ENCODE peak calls at places on chromosomes 2 and 18, in eight cellular contexts. I is IMR-90, C is lower lobe of right lung, J is NT2/D1, L is right lobe of liver, U is body of pancreas, Z is neuronal stem cell, M is AG04450. D is an unnamed sample.

GRCh38 chr18:76979111-76979751 is 153.4 kb downstream of the MBP start:
- DNase-seq in I (no peak), C (no peak), J (no peak), L (no peak), U (no peak), Z (no peak), M (no peak), D (no peak)

GRCh38 chr2:120786559-120786960 is 50.9 kb downstream of the GLI2 start:
- DNase-seq in I (no peak), C (no peak), J (peak; percentile 90), L (no peak), U (no peak), Z (no peak), M (no peak), D (no peak)

GRCh38 chr18:317618-318017 is 49.8 kb upstream of the THOC1 start:
- DNase-seq in I (no peak), C (no peak), J (no peak), L (no peak), U (no peak), Z (no peak), M (no peak), D (no peak)

GRCh38 chr2:98663521-98664090 is 55.2 kb downstream of the UNC50 start:
- DNase-seq in I (no peak), C (no peak), J (no peak), L (no peak), U (no peak), Z (no peak), M (no peak), D (no peak)

GRCh38 chr2:120736955-120737801 is 1.5 kb downstream of the GLI2 start:
- DNase-seq in I (peak; percentile 92), C (no peak), J (peak; percentile 79), L (no peak), U (no peak), Z (peak; percentile 92), M (peak; percentile 81), D (no peak)

GRCh38 chr2:64189167-64189566 is 44.9 kb upstream of the PELI1 start:
- DNase-seq in I (no peak), C (no peak), J (no peak), L (no peak), U (no peak), Z (no peak), M (no peak), D (no peak)

GRCh38 chr2:149743842-149744468 is 156.4 kb upstream of the MMADHC start:
- DNase-seq in I (peak; percentile 97), C (no peak), J (no peak), L (no peak), U (no peak), Z (no peak), M (peak; percentile 85), D (no peak)

GRCh38 chr2:46097714-46098480 is 199.3 kb upstream of the EPAS1 start:
- DNase-seq in I (peak; percentile 100), C (no peak), J (peak; percentile 33), L (no peak), U (peak; percentile 64), Z (no peak), M (peak; percentile 97), D (no peak)

GRCh38 chr2:19256239-19256638 is 102.2 kb downstream of the OSR1 start:
- DNase-seq in I (peak; percentile 98), C (no peak), J (no peak), L (no peak), U (no peak), Z (no peak), M (peak; percentile 76), D (no peak)

GRCh38 chr18:39205565-39205964 is 1640.0 kb upstream of the CELF4 start:
- DNase-seq in I (no peak), C (no peak), J (no peak), L (no peak), U (no peak), Z (no peak), M (no peak), D (no peak)

GRCh38 chr2:105517814-105518705 is 119.2 kb upstream of the FHL2 start:
- DNase-seq in I (no peak), C (no peak), J (no peak), L (peak; percentile 89), U (peak; percentile 81), Z (no peak), M (no peak), D (no peak)

GRCh38 chr2:55567298-55567697 is 47.8 kb downstream of the CFAP36 start:
- DNase-seq in I (no peak), C (no peak), J (no peak), L (no peak), U (no peak), Z (no peak), M (no peak), D (no peak)

GRCh38 chr2:40466926-40467325 is 15.0 kb upstream of the SLC8A1 start:
- DNase-seq in I (no peak), C (no peak), J (no peak), L (no peak), U (no peak), Z (no peak), M (no peak), D (no peak)

GRCh38 chr2:104690255-104690999 is 163.5 kb upstream of the POU3F3 start:
- DNase-seq in I (no peak), C (no peak), J (no peak), L (no peak), U (no peak), Z (no peak), M (no peak), D (no peak)

GRCh38 chr2:84727315-84727714 is 153.6 kb downstream of the TRABD2A start:
- DNase-seq in I (no peak), C (no peak), J (no peak), L (no peak), U (no peak), Z (no peak), M (no peak), D (no peak)

GRCh38 chr18:57798713-57799373 is 4.3 kb downstream of the ATP8B1 start:
- DNase-seq in I (no peak), C (no peak), J (no peak), L (no peak), U (no peak), Z (no peak), M (no peak), D (no peak)

GRCh38 chr2:36408198-36408703 is 52.7 kb downstream of the CRIM1 start:
- DNase-seq in I (peak; percentile 85), C (no peak), J (no peak), L (no peak), U (no peak), Z (peak; percentile 39), M (peak; percentile 34), D (no peak)

GRCh38 chr2:25032094-25032493 is 9.8 kb upstream of the EFR3B start:
- DNase-seq in I (peak; percentile 17), C (no peak), J (no peak), L (no peak), U (no peak), Z (no peak), M (no peak), D (no peak)

GRCh38 chr2:239192456-239192855 is 208.4 kb downstream of the HDAC4 start:
- DNase-seq in I (no peak), C (no peak), J (no peak), L (no peak), U (peak; percentile 10), Z (no peak), M (no peak), D (peak; percentile 72)

DNA sequence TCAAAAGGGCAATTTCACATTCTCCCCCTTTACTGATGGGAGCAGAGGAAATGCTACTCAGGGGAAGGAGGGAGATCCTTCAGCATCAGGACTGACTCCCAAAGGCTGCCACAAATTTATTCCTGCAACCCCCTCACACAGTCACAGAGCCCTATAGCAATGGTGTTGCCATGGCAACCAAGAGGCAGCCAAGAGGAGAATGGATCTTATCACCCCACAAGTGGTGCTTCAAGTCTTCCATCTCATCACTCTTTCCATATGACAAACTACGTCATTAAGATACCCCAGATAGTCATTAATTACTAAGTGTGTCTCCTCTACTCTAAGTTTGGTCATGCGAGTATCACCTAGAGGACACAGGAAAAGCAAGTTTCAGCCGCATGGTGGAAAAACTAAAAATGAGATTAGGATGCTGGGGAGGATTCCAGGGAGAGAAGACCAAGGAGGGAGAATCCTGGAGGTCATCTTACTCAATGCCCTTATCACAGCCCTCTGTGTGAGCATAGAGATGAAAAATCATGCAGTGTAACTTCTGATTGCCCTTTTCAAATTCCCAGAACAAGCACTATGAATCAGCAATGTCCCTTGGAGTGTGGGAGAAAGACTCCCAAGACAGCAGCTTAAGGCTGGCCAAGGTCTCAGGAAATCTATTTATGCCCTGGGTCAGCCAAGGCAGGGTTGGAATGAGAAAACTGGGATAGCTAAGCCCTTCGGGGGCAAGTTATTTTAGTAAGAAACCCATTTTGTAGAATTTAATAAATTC is 885.7 kb upstream of the KLHL29 start:
- DNase-seq in I (no peak), C (no peak), J (no peak), L (no peak), U (peak; percentile 14), Z (no peak), M (no peak), D (no peak)
- H3K9me3 ChIP-seq in I (peaks cover 11% of the 10 kb centered on the region), C (no peaks in the 10 kb centered on the region), J (no peaks in the 10 kb centered on the region), L (no peaks in the 10 kb centered on the region), U (no peaks in the 10 kb centered on the region), Z (no peaks in the 10 kb centered on the region), M (no peaks in the 10 kb centered on the region), D (no peaks in the 10 kb centered on the region)

GRCh38 chr18:62737474-62737873 is 22.1 kb downstream of the PHLPP1 start:
- DNase-seq in I (no peak), C (no peak), J (no peak), L (no peak), U (no peak), Z (no peak), M (no peak), D (no peak)
- H3K9me3 ChIP-seq in I (no peaks in the 10 kb centered on the region), C (peaks cover 4% of the 10 kb centered on the region), J (no peaks in the 10 kb centered on the region), L (no peaks in the 10 kb centered on the region), U (no peaks in the 10 kb centered on the region), Z (peaks cover 1% of the 10 kb centered on the region), M (no peaks in the 10 kb centered on the region), D (peaks cover 2% of the 10 kb centered on the region)

GRCh38 chr2:89823556-89823955 is 1132.1 kb downstream of the RPIA start:
- DNase-seq in I (no peak), C (no peak), J (no peak), L (no peak), U (no peak), Z (no peak), M (no peak), D (no peak)

GRCh38 chr2:89820248-89820647 is 1128.8 kb downstream of the RPIA start:
- DNase-seq in I (no peak), C (no peak), J (no peak), L (no peak), U (no peak), Z (no peak), M (no peak), D (no peak)

GRCh38 chr2:89818873-89819272 is 1127.4 kb downstream of the RPIA start:
- DNase-seq in I (no peak), C (no peak), J (no peak), L (no peak), U (no peak), Z (no peak), M (no peak), D (no peak)

GRCh38 chr2:89821455-89821945 is 1130.0 kb downstream of the RPIA start:
- DNase-seq in I (no peak), C (no peak), J (no peak), L (no peak), U (no peak), Z (no peak), M (no peak), D (no peak)

GRCh38 chr2:89819809-89820208 is 1128.3 kb downstream of the RPIA start:
- DNase-seq in I (no peak), C (no peak), J (no peak), L (no peak), U (no peak), Z (no peak), M (no peak), D (no peak)
- H3K9me3 ChIP-seq in I (peaks cover 33% of the 10 kb centered on the region), C (peaks cover 8% of the 10 kb centered on the region), J (peaks cover 58% of the 10 kb centered on the region), L (peaks cover 32% of the 10 kb centered on the region), U (no peaks in the 10 kb centered on the region), Z (peaks cover 41% of the 10 kb centered on the region), M (peaks cover 81% of the 10 kb centered on the region), D (peaks cover 48% of the 10 kb centered on the region)

GRCh38 chr2:237652181-237652580 is 24.8 kb downstream of the LRRFIP1 start:
- DNase-seq in I (no peak), C (no peak), J (no peak), L (peak; percentile 63), U (no peak), Z (no peak), M (no peak), D (no peak)
- H3K9me3 ChIP-seq in I (peaks cover 5% of the 10 kb centered on the region), C (no peaks in the 10 kb centered on the region), J (peaks cover 29% of the 10 kb centered on the region), L (no peaks in the 10 kb centered on the region), U (no peaks in the 10 kb centered on the region), Z (peaks cover 7% of the 10 kb centered on the region), M (peaks cover 14% of the 10 kb centered on the region), D (no peaks in the 10 kb centered on the region)